ENCODE peak calls at places on chromosomes 2 and 18, in four cellular contexts. U is fibroblast of lung, W is hepatocyte, O is A673. I is an unnamed sample.
A peak's percentile ranks its signal among the peaks of the same experiment; 100 is the strongest.

GRCh38 chr2:43083710-43084698 is 142.4 kb downstream of the ZFP36L2 start:
- DNase-seq in U (peak; percentile 69), W (peak; percentile 60), O (peak; percentile 55), I (no peak)

GRCh38 chr2:100107911-100108647 is 34.3 kb downstream of the AFF3 start:
- DNase-seq in U (no peak), W (no peak), O (no peak), I (no peak)

GRCh38 chr2:206083602-206084467 is 2.1 kb downstream of the INO80D start:
- DNase-seq in U (peak; percentile 9), W (peak; percentile 34), O (peak; percentile 52), I (no peak)

GRCh38 chr2:39513641-39514094 is 76.6 kb upstream of the MAP4K3 start:
- DNase-seq in U (peak; percentile 98), W (peak; percentile 70), O (peak; percentile 98), I (peak; percentile 39)

GRCh38 chr2:132547089-132547687 is 122.8 kb downstream of the LYPD1 start:
- DNase-seq in U (peak; percentile 73), W (peak; percentile 87), O (peak; percentile 88), I (peak; percentile 87)

GRCh38 chr2:24080721-24081120 is 3.9 kb downstream of the TP53I3 start:
- DNase-seq in U (no peak), W (no peak), O (no peak), I (no peak)

GRCh38 chr2:156695020-156695419 is 258.8 kb downstream of the GPD2 start:
- DNase-seq in U (no peak), W (no peak), O (no peak), I (no peak)

GRCh38 chr2:40451926-40452605 is at the start of gene SLC8A1:
- DNase-seq in U (peak; percentile 61), W (peak; percentile 54), O (peak; percentile 28), I (no peak)

GRCh38 chr2:205047273-205047839 is 502.1 kb downstream of the PARD3B start:
- DNase-seq in U (no peak), W (no peak), O (peak; percentile 1), I (no peak)

GRCh38 chr18:50832754-50833153 is 12.9 kb upstream of the MRO start:
- DNase-seq in U (no peak), W (no peak), O (no peak), I (no peak)

GRCh38 chr18:80163183-80163582 is 54.1 kb downstream of the ADNP2 start:
- DNase-seq in U (no peak), W (no peak), O (no peak), I (no peak)

GRCh38 chr2:150916997-150917396 is 344.7 kb downstream of the RBM43 start:
- DNase-seq in U (peak; percentile 66), W (no peak), O (no peak), I (no peak)

GRCh38 chr18:65206551-65207260 is 544.1 kb upstream of the CDH7 start:
- DNase-seq in U (no peak), W (peak; percentile 6), O (no peak), I (no peak)

GRCh38 chr2:183032200-183032794 is 6.0 kb downstream of the NCKAP1 start:
- DNase-seq in U (no peak), W (no peak), O (peak; percentile 50), I (no peak)

GRCh38 chr18:43161528-43161927 is 46.0 kb upstream of the RIT2 start:
- DNase-seq in U (peak; percentile 92), W (no peak), O (no peak), I (no peak)

GRCh38 chr2:26172189-26172865 is 561 bp upstream of the GAREM2 start:
- DNase-seq in U (no peak), W (peak; percentile 49), O (no peak), I (no peak)
- TF ChIP-seq EZH2 in U (peak; percentile 93), W (no peak), O (no peak), I (no peak)

DNA sequence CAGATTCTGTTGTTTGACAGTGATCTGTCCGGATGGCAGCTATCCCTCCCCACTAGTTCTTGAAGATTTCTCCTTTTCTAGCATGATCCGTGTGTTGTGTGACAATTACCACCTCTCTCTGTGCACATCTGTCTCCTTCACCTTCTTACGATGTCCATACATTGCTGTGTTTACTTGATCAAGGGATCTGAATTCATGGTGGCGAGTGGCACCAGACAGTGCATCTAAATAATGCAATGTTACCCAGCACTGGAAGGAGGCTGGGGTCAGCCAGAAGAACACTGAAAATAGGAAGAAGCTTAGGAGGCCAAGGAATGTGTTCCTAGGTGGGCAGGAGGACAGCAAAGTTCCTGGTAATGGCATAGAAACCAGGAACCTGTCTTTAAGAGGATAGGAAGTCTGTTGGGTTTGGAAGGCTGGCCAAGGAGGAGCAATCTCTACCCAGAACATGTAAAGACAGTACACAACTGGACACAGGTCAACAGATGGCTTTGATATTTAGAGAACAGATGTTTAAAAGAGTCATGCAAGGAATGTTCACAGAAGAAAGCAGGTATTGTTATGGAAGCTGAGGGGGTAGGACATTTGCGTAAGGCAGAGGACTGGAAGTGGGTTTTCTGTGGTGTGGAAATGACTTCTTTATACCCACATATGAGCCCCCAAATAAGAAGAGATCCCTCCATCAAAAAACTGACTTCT is 126.4 kb downstream of the HRH4 start:
- DNase-seq in U (no peak), W (no peak), O (no peak), I (no peak)
- H3K4me3 ChIP-seq in U (no peak overlapping the region), W (no peak overlapping the region), O (no peak overlapping the region), I (no peak overlapping the region)

GRCh38 chr2:60555066-60555793 is 1.8 kb upstream of the BCL11A start:
- DNase-seq in U (peak; percentile 67), W (peak; percentile 89), O (peak; percentile 88), I (no peak)
- TF ChIP-seq EZH2 in U (peak; percentile 12), W (no peak), O (peak; percentile 63), I (no peak)

DNA sequence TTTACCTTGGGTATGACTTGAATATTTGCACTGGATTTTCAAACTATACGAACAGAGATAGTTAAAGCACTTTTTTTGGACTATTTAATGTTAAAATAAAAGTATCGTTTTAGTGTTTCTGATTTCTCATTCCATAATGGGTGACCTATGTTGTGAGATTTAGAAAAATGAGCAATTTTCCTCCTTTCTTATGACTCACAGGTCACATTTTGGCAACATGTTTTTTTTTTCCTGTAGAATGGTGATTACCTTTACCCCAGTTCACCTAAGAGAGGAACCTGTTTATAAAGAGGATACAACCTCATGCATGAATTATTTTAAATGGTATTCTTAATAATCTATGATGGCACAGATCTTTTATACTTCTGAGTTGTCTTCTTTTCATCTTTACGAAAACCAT is 65.2 kb downstream of the BABAM2 start:
- DNase-seq in U (peak; percentile 47), W (no peak), O (no peak), I (no peak)
- H3K4me3 ChIP-seq in U (no peak overlapping the region), W (no peak overlapping the region), O (no peak overlapping the region), I (peak overlapping the region; percentile 36)

GRCh38 chr2:46018773-46019593 is 278.2 kb upstream of the EPAS1 start:
- DNase-seq in U (no peak), W (no peak), O (no peak), I (no peak)
- TF ChIP-seq EZH2 in U (no peak), W (no peak), O (no peak), I (no peak)

GRCh38 chr18:13218376-13219011 is at the start of gene LDLRAD4:
- DNase-seq in U (peak; percentile 22), W (peak; percentile 55), O (peak; percentile 32), I (no peak)

GRCh38 chr18:13217466-13217961 is 1.0 kb upstream of the LDLRAD4 start:
- DNase-seq in U (peak; percentile 38), W (peak; percentile 71), O (peak; percentile 48), I (no peak)

GRCh38 chr18:13216732-13217465 is 1.7 kb upstream of the LDLRAD4 start:
- DNase-seq in U (peak; percentile 31), W (peak; percentile 77), O (peak; percentile 48), I (no peak)

GRCh38 chr18:13217971-13218375 is 587 bp upstream of the LDLRAD4 start:
- DNase-seq in U (peak; percentile 21), W (no peak), O (no peak), I (no peak)

DNA sequence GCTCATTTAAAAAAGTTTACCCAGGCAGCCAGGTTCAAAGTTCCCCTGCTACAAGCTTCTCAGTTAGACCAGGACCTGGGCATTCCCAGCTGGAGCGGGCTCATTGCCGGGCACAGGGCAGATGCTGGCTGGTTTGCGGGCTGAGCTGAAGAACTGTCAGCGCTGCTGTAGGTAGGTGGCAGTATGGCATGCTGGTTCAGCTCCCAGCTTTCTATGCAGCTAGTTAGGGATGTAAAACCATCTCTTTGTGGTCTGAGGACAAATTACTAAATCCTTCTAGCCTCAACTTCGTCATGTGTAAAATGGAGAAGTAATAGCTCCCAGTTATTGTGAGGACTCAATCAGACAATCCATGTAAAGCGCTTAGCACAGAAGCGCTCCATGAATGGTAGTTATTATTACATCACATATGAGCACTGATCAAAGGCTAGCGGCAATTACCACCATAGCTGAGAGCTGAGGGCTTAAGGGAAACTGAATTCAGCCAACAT is 2.4 kb upstream of the LDLRAD4 start:
- DNase-seq in U (peak; percentile 73), W (peak; percentile 84), O (peak; percentile 73), I (peak; percentile 51)
- H3K4me3 ChIP-seq in U (no peak overlapping the region), W (no peak overlapping the region), O (no peak overlapping the region), I (peak overlapping the region; percentile 75)

GRCh38 chr2:229650886-229651285 is 63.5 kb downstream of the DNER start:
- DNase-seq in U (no peak), W (no peak), O (no peak), I (no peak)
- TF ChIP-seq EZH2 in U (no peak), W (no peak), O (no peak), I (no peak)

GRCh38 chr18:24142376-24142775 is 3.5 kb downstream of the CABYR start:
- DNase-seq in U (no peak), W (no peak), O (no peak), I (no peak)

GRCh38 chr18:24140697-24141096 is 1.8 kb downstream of the CABYR start:
- DNase-seq in U (no peak), W (no peak), O (no peak), I (no peak)

GRCh38 chr18:24136967-24137373 is 1.9 kb upstream of the CABYR start:
- DNase-seq in U (peak; percentile 44), W (no peak), O (no peak), I (no peak)

GRCh38 chr18:24138884-24139616 is at the start of gene CABYR:
- DNase-seq in U (peak; percentile 91), W (peak; percentile 90), O (peak; percentile 93), I (peak; percentile 24)

DNA sequence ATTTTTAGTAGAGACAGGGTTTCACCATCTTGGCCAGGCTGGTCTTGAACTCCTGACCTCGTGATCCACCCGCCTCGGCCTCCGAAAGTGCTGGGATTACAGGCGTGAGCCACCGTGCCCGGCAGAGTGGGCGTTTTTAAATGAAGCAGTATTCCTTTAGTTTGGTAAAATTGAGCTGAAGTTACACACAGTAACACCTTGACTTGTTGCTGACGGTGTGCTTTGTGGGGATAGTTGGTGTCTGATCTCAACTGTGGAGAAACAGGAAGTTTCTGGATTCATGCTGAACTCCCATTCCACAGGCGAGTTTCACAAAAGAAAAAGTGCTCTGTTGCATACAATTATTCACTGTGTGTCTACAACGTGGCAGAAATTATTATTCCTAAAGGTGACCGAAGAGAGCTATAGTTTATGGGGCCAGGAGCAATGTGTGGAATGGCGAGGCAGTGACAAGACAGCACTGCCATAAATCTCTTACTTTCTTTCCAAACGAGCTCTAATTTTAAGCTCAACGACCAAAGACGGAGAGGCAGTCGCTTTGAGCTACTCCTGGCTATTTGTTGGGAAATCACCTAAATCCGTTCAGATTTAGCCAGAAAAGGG is 480 bp upstream of the CABYR start:
- DNase-seq in U (no peak), W (no peak), O (no peak), I (no peak)
- H3K4me3 ChIP-seq in U (peak overlapping the region; percentile 54), W (peak overlapping the region; percentile 39), O (peak overlapping the region; percentile 57), I (peak overlapping the region; percentile 70)

I was measured in SK-N-MC.